ENCODE peak calls at places on chromosomes 1 and 21, in six cellular contexts. G is mesendoderm, F is mesenchymal stem cell, W is H9, S is neuronal stem cell, K is H1. Z is an unnamed sample.

GRCh38 chr1:41387667-41388091 is 26.4 kb downstream of the FOXO6 start:
- DNase-seq in G (peak; percentile 95), F (peak; percentile 29), W (peak; percentile 90), S (peak; percentile 61), K (no peak), Z (peak; percentile 15)

GRCh38 chr1:41804176-41804575 is 114.5 kb downstream of the HIVEP3 start:
- DNase-seq in G (no peak), F (no peak), W (no peak), S (no peak), K (no peak), Z (no peak)

GRCh38 chr1:220484135-220484534 is 43.8 kb upstream of the MARK1 start:
- DNase-seq in G (no peak), F (no peak), W (no peak), S (no peak), K (no peak), Z (no peak)

GRCh38 chr1:111982428-111982827 is 7.0 kb downstream of the KCND3 start:
- DNase-seq in G (no peak), F (no peak), W (no peak), S (no peak), K (no peak), Z (no peak)

GRCh38 chr1:156421939-156422601 is 53.1 kb downstream of the RHBG start:
- DNase-seq in G (peak; percentile 89), F (no peak), W (peak; percentile 49), S (no peak), K (no peak), Z (no peak)

GRCh38 chr1:31483012-31483946 is 70.3 kb downstream of the SERINC2 start:
- DNase-seq in G (no peak), F (peak; percentile 95), W (no peak), S (no peak), K (no peak), Z (peak; percentile 96)

GRCh38 chr21:34812510-34813265 is 143.9 kb downstream of the CLIC6 start:
- DNase-seq in G (no peak), F (peak; percentile 89), W (no peak), S (no peak), K (no peak), Z (peak; percentile 99)

GRCh38 chr21:46065215-46065992 is 32.5 kb upstream of the COL6A2 start:
- DNase-seq in G (peak; percentile 46), F (peak; percentile 90), W (peak; percentile 30), S (no peak), K (no peak), Z (peak; percentile 76)

GRCh38 chr1:65538013-65538578 is 117.6 kb downstream of the LEPR start:
- DNase-seq in G (no peak), F (no peak), W (no peak), S (no peak), K (no peak), Z (no peak)

GRCh38 chr1:19676438-19676922 is 11.8 kb downstream of the HTR6 start:
- DNase-seq in G (peak; percentile 84), F (peak; percentile 73), W (peak; percentile 83), S (peak; percentile 73), K (peak; percentile 25), Z (peak; percentile 59)

GRCh38 chr1:204503122-204503912 is 8.7 kb upstream of the PIK3C2B start:
- DNase-seq in G (peak; percentile 75), F (peak; percentile 79), W (no peak), S (peak; percentile 69), K (no peak), Z (peak; percentile 74)

GRCh38 chr1:236509647-236510401 is 14.0 kb upstream of the LGALS8 start:
- DNase-seq in G (peak; percentile 28), F (no peak), W (no peak), S (no peak), K (no peak), Z (no peak)

GRCh38 chr1:236508593-236509027 is 15.2 kb upstream of the LGALS8 start:
- DNase-seq in G (no peak), F (no peak), W (no peak), S (no peak), K (no peak), Z (no peak)

GRCh38 chr1:236512019-236512418 is 11.8 kb upstream of the LGALS8 start:
- DNase-seq in G (no peak), F (no peak), W (no peak), S (no peak), K (no peak), Z (no peak)

GRCh38 chr1:236507022-236507700 is 16.6 kb upstream of the LGALS8 start:
- DNase-seq in G (no peak), F (no peak), W (no peak), S (no peak), K (no peak), Z (peak; percentile 49)

DNA sequence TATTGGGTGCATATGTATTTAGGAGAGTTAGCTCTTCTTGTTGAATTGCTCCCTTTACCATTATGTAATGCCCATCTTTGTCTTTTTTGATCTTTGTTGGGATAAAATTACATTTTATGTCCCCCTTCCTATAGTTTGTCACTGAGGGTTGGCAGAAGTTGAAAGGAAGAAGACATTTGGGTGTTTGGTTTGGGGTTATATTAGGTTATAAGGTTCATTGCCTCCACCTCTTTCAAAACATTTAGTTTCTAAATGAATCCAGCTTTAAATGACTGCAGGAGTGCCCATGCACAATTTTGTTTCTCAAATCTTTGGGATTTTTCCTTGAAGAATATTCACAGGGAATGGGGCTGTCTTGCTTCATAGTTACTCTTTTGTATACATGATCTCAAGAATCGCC is 14.6 kb upstream of the LGALS8 start:
- DNase-seq in G (no peak), F (no peak), W (no peak), S (no peak), K (no peak), Z (no peak)
- H2BK15ac ChIP-seq in G (no peak overlapping the region), F (no peak overlapping the region), W (no peak overlapping the region), S (no peak overlapping the region), K (no peak overlapping the region), Z (no peak overlapping the region)

GRCh38 chr1:11967028-11967547 is 13.2 kb upstream of the MFN2 start:
- DNase-seq in G (peak; percentile 96), F (peak; percentile 30), W (peak; percentile 88), S (peak; percentile 14), K (peak; percentile 76), Z (no peak)
- H2BK15ac ChIP-seq in G (no peak overlapping the region), F (no peak overlapping the region), W (no peak overlapping the region), S (no peak overlapping the region), K (no peak overlapping the region), Z (no peak overlapping the region)

DNA sequence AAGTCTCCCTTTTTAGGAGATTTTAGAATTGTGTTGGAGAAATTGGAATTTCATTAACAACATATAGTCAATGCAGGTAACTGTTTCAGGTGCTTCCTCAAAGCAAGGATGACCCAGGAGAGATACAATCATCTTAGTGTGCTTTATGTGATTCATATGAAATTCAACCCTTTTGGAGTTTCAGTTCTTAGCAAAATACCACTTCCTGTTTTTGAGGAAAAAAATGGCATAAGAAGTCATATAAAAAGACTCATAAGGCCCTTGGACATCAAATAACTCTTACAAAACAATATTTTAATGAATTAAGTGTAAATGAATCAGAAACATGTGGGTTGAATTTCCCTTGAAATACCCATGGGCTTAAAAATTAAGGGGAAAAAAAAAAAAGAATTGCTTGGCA is 926.6 kb downstream of the LTN1 start:
- DNase-seq in G (no peak), F (no peak), W (no peak), S (no peak), K (no peak), Z (peak; percentile 8)
- H2BK15ac ChIP-seq in G (no peak overlapping the region), F (no peak overlapping the region), W (no peak overlapping the region), S (no peak overlapping the region), K (no peak overlapping the region), Z (no peak overlapping the region)

DNA sequence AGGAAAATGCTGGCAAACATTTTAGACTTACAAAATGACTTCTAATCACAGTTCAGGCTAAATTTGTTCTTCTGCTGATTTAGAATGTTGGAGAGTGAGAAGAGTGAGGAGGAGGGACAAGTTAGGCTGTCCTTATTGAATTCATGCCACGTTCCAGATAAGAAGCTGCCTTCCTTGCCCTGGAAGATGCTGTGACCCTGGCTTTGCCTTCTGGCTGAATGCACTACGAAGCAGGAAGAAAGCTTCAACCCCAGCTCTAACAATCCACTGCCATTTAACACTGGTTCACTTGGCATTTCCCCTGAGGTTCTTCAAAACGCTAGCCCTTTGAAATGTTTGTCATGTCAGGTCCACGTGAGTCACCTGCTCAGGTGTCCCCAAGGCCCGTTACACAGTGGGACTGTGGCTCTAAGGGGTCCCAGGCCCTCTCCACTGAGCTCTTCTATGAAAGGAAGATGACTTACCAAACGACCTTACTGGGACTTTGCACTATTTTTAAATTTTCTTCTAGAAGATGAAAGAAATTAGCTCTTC is 30.0 kb upstream of the LRRC8C start:
- DNase-seq in G (no peak), F (no peak), W (no peak), S (no peak), K (no peak), Z (no peak)
- H2BK15ac ChIP-seq in G (no peak overlapping the region), F (no peak overlapping the region), W (no peak overlapping the region), S (no peak overlapping the region), K (no peak overlapping the region), Z (no peak overlapping the region)

GRCh38 chr1:26291939-26292338 is 12.1 kb downstream of the SH3BGRL3 start:
- DNase-seq in G (no peak), F (no peak), W (no peak), S (no peak), K (no peak), Z (no peak)

GRCh38 chr1:26291433-26291832 is 11.5 kb downstream of the SH3BGRL3 start:
- DNase-seq in G (no peak), F (no peak), W (no peak), S (no peak), K (no peak), Z (no peak)

GRCh38 chr1:26296340-26297056 is 9.9 kb downstream of the UBXN11 start:
- DNase-seq in G (no peak), F (no peak), W (no peak), S (no peak), K (no peak), Z (no peak)

GRCh38 chr1:26295194-26296138 is 11.0 kb downstream of the UBXN11 start:
- DNase-seq in G (no peak), F (no peak), W (no peak), S (no peak), K (no peak), Z (no peak)

DNA sequence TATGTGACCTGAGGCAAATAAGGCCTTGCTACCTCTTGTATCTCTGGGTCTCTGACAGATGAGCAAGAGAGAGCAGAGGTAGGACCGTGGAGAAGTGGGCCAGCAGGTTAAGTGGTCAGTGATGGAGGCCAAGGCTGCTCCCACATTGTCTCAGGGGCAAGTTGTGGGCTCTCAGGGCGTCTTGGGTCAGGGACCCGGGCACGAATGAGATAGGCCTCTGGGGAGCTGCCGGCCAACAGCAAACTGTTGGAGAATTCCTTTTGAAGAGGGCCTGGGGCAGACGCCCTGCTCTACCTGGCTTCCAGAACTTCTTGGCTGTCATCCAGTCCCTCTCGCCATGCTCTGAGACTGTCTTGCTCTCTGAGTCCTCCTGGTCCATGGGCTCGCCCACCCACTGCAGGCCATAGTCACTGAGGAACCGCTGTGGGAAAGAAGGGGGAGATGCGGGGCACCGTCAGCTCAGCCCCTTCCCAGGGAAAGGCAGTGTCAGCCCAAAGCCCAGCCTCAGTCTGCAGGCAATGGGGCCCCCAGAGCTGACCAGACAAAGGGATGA is 12.4 kb downstream of the UBXN11 start:
- DNase-seq in G (no peak), F (no peak), W (no peak), S (no peak), K (no peak), Z (no peak)
- H2BK15ac ChIP-seq in G (no peak overlapping the region), F (no peak overlapping the region), W (no peak overlapping the region), S (peak overlapping the region; percentile 49), K (no peak overlapping the region), Z (no peak overlapping the region)